ENCODE peak calls at places on chromosomes 3 and 15, in five cellular contexts. One of them, this sample, is unnamed.

GRCh38 chr3:52041118-52041847 is 15.1 kb downstream of the DUSP7 start:
- DNase-seq in mesendoderm: peak; percentile 53
- DNase-seq in fibroblast of lung: no peak
- DNase-seq in stomach: no peak
- DNase-seq in hepatocyte: peak; percentile 37
- DNase-seq in this sample: no peak

GRCh38 chr3:45760878-45761711 is 35.2 kb downstream of the SLC6A20 start:
- DNase-seq in mesendoderm: peak; percentile 86
- DNase-seq in fibroblast of lung: peak; percentile 76
- DNase-seq in stomach: peak; percentile 50
- DNase-seq in hepatocyte: peak; percentile 83
- DNase-seq in this sample: no peak

GRCh38 chr15:87608238-87609028 is 648.1 kb downstream of the NTRK3 start:
- DNase-seq in mesendoderm: no peak
- DNase-seq in fibroblast of lung: no peak
- DNase-seq in stomach: no peak
- DNase-seq in hepatocyte: no peak
- DNase-seq in this sample: no peak

GRCh38 chr15:79474252-79474651 is 42.1 kb downstream of the MINAR1 start:
- DNase-seq in mesendoderm: no peak
- DNase-seq in fibroblast of lung: peak; percentile 61
- DNase-seq in stomach: no peak
- DNase-seq in hepatocyte: no peak
- DNase-seq in this sample: no peak

GRCh38 chr3:190586631-190587000 is 72.7 kb downstream of the IL1RAP start:
- DNase-seq in mesendoderm: peak; percentile 73
- DNase-seq in fibroblast of lung: peak; percentile 28
- DNase-seq in stomach: no peak
- DNase-seq in hepatocyte: peak; percentile 25
- DNase-seq in this sample: peak; percentile 18

GRCh38 chr3:186849392-186849975 is 7.0 kb downstream of the ADIPOQ start:
- DNase-seq in mesendoderm: peak; percentile 76
- DNase-seq in fibroblast of lung: peak; percentile 59
- DNase-seq in stomach: no peak
- DNase-seq in hepatocyte: peak; percentile 48
- DNase-seq in this sample: peak; percentile 63

GRCh38 chr15:33402640-33403039 is 91.9 kb downstream of the RYR3 start:
- DNase-seq in mesendoderm: no peak
- DNase-seq in fibroblast of lung: no peak
- DNase-seq in stomach: no peak
- DNase-seq in hepatocyte: no peak
- DNase-seq in this sample: no peak

GRCh38 chr15:69388259-69388658 is 25.9 kb upstream of the KIF23 start:
- DNase-seq in mesendoderm: peak; percentile 49
- DNase-seq in fibroblast of lung: no peak
- DNase-seq in stomach: no peak
- DNase-seq in hepatocyte: no peak
- DNase-seq in this sample: no peak

GRCh38 chr15:70268698-70269251 is 171.1 kb upstream of the TLE3 start:
- DNase-seq in mesendoderm: peak; percentile 10
- DNase-seq in fibroblast of lung: no peak
- DNase-seq in stomach: no peak
- DNase-seq in hepatocyte: no peak
- DNase-seq in this sample: no peak

GRCh38 chr3:115085197-115085865 is 61.8 kb downstream of the ZBTB20 start:
- DNase-seq in mesendoderm: peak; percentile 26
- DNase-seq in fibroblast of lung: no peak
- DNase-seq in stomach: no peak
- DNase-seq in hepatocyte: no peak
- DNase-seq in this sample: no peak

GRCh38 chr3:53254190-53254809 is 1.5 kb downstream of the TKT start:
- DNase-seq in mesendoderm: no peak
- DNase-seq in fibroblast of lung: peak; percentile 34
- DNase-seq in stomach: no peak
- DNase-seq in hepatocyte: peak; percentile 47
- DNase-seq in this sample: no peak

GRCh38 chr3:50519471-50520089 is 16.1 kb upstream of the CACNA2D2 start:
- DNase-seq in mesendoderm: peak; percentile 90
- DNase-seq in fibroblast of lung: peak; percentile 37
- DNase-seq in stomach: peak; percentile 81
- DNase-seq in hepatocyte: peak; percentile 81
- DNase-seq in this sample: peak; percentile 67

GRCh38 chr15:78951841-78952238 is 7.0 kb upstream of the CTSH start:
- DNase-seq in mesendoderm: peak; percentile 42
- DNase-seq in fibroblast of lung: peak; percentile 12
- DNase-seq in stomach: peak; percentile 64
- DNase-seq in hepatocyte: peak; percentile 64
- DNase-seq in this sample: no peak

GRCh38 chr3:137992592-137992991 is 17.4 kb upstream of the CLDN18 start:
- DNase-seq in mesendoderm: no peak
- DNase-seq in fibroblast of lung: no peak
- DNase-seq in stomach: no peak
- DNase-seq in hepatocyte: no peak
- DNase-seq in this sample: no peak

GRCh38 chr15:84982301-84982920 is 755 bp downstream of the PDE8A start:
- DNase-seq in mesendoderm: peak; percentile 52
- DNase-seq in fibroblast of lung: peak; percentile 31
- DNase-seq in stomach: peak; percentile 48
- DNase-seq in hepatocyte: peak; percentile 68
- DNase-seq in this sample: peak; percentile 68

GRCh38 chr3:36418296-36418695 is 38.0 kb downstream of the STAC start:
- DNase-seq in mesendoderm: no peak
- DNase-seq in fibroblast of lung: no peak
- DNase-seq in stomach: no peak
- DNase-seq in hepatocyte: no peak
- DNase-seq in this sample: no peak

GRCh38 chr15:67043939-67044771 is 21.2 kb upstream of the SMAD3 start:
- DNase-seq in mesendoderm: peak; percentile 99
- DNase-seq in fibroblast of lung: peak; percentile 74
- DNase-seq in stomach: no peak
- DNase-seq in hepatocyte: no peak
- DNase-seq in this sample: no peak

GRCh38 chr3:65572175-65572777 is 466.4 kb downstream of the MAGI1 start:
- DNase-seq in mesendoderm: no peak
- DNase-seq in fibroblast of lung: peak; percentile 50
- DNase-seq in stomach: no peak
- DNase-seq in hepatocyte: no peak
- DNase-seq in this sample: no peak

GRCh38 chr15:81516461-81516860 is 142.4 kb upstream of the TMC3 start:
- DNase-seq in mesendoderm: no peak
- DNase-seq in fibroblast of lung: peak; percentile 47
- DNase-seq in stomach: no peak
- DNase-seq in hepatocyte: no peak
- DNase-seq in this sample: no peak

GRCh38 chr15:67808821-67809220 is 16.5 kb upstream of the SKOR1 start:
- DNase-seq in mesendoderm: no peak
- DNase-seq in fibroblast of lung: no peak
- DNase-seq in stomach: no peak
- DNase-seq in hepatocyte: no peak
- DNase-seq in this sample: no peak

GRCh38 chr3:100104817-100105413 is 9.4 kb downstream of the FILIP1L start:
- DNase-seq in mesendoderm: no peak
- DNase-seq in fibroblast of lung: no peak
- DNase-seq in stomach: no peak
- DNase-seq in hepatocyte: no peak
- DNase-seq in this sample: no peak

GRCh38 chr15:88061452-88061851 is 195.1 kb downstream of the NTRK3 start:
- DNase-seq in mesendoderm: no peak
- DNase-seq in fibroblast of lung: no peak
- DNase-seq in stomach: no peak
- DNase-seq in hepatocyte: no peak
- DNase-seq in this sample: no peak

GRCh38 chr3:14404396-14405119 is 2.2 kb downstream of the SLC6A6 start:
- DNase-seq in mesendoderm: no peak
- DNase-seq in fibroblast of lung: no peak
- DNase-seq in stomach: peak; percentile 40
- DNase-seq in hepatocyte: peak; percentile 67
- DNase-seq in this sample: no peak
- H3K4me1 ChIP-seq in mesendoderm: peaks cover 9% of the 10 kb centered on the region
- H3K4me1 ChIP-seq in fibroblast of lung: peaks cover 6% of the 10 kb centered on the region
- H3K4me1 ChIP-seq in stomach: peaks cover 49% of the 10 kb centered on the region
- H3K4me1 ChIP-seq in hepatocyte: peaks cover 24% of the 10 kb centered on the region
- H3K4me1 ChIP-seq in this sample: peaks cover 49% of the 10 kb centered on the region

DNA sequence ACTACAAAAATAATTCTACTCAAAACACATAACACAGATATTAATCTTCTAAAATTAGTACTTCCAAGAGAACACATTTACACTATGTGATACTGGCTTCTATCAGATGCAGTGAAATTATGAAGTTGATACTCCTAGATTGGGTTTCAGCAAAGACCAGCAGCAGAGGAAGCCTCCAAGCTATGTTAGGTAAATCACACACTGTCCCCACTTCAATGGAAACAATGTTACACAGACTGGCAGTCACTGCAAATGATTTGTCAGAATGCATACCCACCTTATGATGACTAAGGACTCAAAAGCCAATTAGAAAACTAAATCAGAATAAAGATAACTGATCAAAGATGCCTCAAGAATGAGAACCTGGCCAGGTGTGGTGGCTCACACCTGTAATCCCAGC is 90.1 kb upstream of the MYO5C start:
- DNase-seq in mesendoderm: no peak
- DNase-seq in fibroblast of lung: no peak
- DNase-seq in stomach: no peak
- DNase-seq in hepatocyte: no peak
- DNase-seq in this sample: no peak
- H3K36me3 ChIP-seq in mesendoderm: no peaks in the 10 kb centered on the region
- H3K36me3 ChIP-seq in fibroblast of lung: no peaks in the 10 kb centered on the region
- H3K36me3 ChIP-seq in stomach: peaks cover 10% of the 10 kb centered on the region
- H3K36me3 ChIP-seq in hepatocyte: no peaks in the 10 kb centered on the region
- H3K36me3 ChIP-seq in this sample: peaks cover 36% of the 10 kb centered on the region

DNA sequence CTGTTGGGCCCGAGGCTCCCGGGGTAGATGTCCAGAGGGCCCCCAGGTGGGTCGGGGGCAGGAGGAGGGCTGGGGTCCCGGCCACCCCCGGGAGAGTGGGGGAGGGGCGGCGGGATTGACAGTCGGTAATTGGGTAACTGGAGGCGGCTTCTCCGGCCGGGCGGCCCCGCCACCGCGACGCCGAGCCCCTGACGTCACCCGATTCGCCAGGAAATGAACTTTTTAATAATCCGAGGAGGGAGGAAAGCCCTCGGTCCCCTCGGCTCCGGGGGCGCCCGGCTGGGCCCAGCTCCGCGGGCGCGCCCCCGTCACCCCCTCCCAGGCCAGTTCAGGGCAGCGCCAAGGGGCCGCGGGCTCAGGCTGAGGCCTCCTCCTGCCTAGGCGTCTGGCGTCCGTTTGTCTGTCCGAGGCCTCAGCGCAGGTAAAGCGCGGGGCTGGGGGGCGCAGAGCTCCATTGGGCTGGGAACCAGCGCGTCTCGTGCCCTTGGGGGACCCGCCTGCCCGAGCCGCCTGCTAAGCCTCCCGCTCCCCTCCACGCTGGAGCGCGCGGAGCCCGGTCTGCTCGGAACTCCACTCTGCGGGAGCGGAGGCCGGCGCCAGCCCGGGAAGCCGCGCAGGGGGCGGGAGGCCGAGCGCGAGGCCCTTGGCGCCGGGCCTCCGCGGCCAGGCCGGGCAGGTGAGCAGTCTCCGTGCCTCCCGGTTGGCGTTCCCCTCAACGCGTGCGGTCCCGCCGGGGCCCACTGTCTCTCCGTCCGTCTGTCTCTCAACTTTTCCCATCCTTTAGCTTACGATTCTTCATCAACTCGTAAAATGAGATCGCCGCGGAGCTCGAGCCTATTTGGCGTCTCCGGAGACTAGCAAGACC is 3.8 kb downstream of the GATA2 start:
- DNase-seq in mesendoderm: peak; percentile 79
- DNase-seq in fibroblast of lung: no peak
- DNase-seq in stomach: no peak
- DNase-seq in hepatocyte: peak; percentile 63
- DNase-seq in this sample: no peak
- H3K27me3 ChIP-seq in mesendoderm: peaks cover 51% of the 10 kb centered on the region
- H3K27me3 ChIP-seq in fibroblast of lung: peaks cover 51% of the 10 kb centered on the region
- H3K27me3 ChIP-seq in stomach: peaks cover 100% of the 10 kb centered on the region
- H3K27me3 ChIP-seq in hepatocyte: peaks cover 99% of the 10 kb centered on the region
- H3K27me3 ChIP-seq in this sample: peaks cover 72% of the 10 kb centered on the region

DNA sequence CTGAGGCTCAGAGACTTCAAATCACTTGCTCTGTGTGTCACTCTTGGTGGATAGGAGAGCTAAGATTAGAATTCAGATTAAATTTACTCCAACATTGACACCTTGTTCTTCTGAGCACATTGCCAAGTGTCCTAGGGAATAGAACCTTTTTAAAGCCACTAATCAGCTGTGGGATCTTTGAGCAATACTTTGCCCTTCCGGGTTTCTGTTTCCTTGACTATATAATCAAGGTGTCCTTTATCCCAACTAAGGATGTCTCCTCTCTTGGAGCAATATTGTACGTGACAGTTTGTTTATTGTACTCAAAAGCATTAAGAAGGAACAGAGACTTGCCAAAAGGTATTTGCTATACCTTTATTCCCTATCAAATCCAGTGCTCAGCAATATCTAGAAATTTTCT is 170.9 kb upstream of the CADPS start:
- DNase-seq in mesendoderm: no peak
- DNase-seq in fibroblast of lung: no peak
- DNase-seq in stomach: no peak
- DNase-seq in hepatocyte: peak; percentile 12
- DNase-seq in this sample: no peak
- H3K4me1 ChIP-seq in mesendoderm: peaks cover 2% of the 10 kb centered on the region
- H3K4me1 ChIP-seq in fibroblast of lung: no peaks in the 10 kb centered on the region
- H3K4me1 ChIP-seq in stomach: no peaks in the 10 kb centered on the region
- H3K4me1 ChIP-seq in hepatocyte: no peaks in the 10 kb centered on the region
- H3K4me1 ChIP-seq in this sample: no peaks in the 10 kb centered on the region

This sample was measured in CD4-positive, alpha-beta memory T cell.